ENCODE peak calls at places on chromosomes 16 and 17, in five cellular contexts. R is IMR-90; L is pancreas; S is CD8-positive, alpha-beta T cell; P is colonic mucosa. K is an unnamed sample. For H3K36me3, the result is how much of the 10 kb centered on the place peaks cover.

GRCh38 chr16:3059041-3059722 is 6.3 kb upstream of the IL32 start:
- DNase-seq in R (peak), S (peak), L (peak), P (peak), K (peak)

GRCh38 chr17:76241205-76241539 is 879 bp upstream of the RNF157 start:
- DNase-seq in R (no peak), S (no peak), P (no peak), L (no peak), K (no peak)

GRCh38 chr16:66359012-66359411 is 7.5 kb upstream of the CDH5 start:
- DNase-seq in L (no peak), S (no peak), P (no peak), R (peak), K (no peak)

GRCh38 chr17:48123111-48123510 is 15.5 kb downstream of the SNX11 start:
- DNase-seq in L (no peak), S (no peak), P (no peak), R (no peak), K (no peak)

GRCh38 chr17:63306855-63307254 is 139.3 kb downstream of the CYB561 start:
- DNase-seq in P (no peak), S (no peak), R (no peak), L (no peak), K (no peak)

GRCh38 chr17:57187391-57187790 is 68.9 kb upstream of the MSI2 start:
- DNase-seq in P (no peak), R (no peak), S (no peak), L (no peak), K (no peak)

GRCh38 chr17:21004016-21004930 is 38.5 kb downstream of the USP22 start:
- DNase-seq in P (no peak), R (no peak), L (no peak), S (no peak), K (no peak)

GRCh38 chr16:53872248-53873221 is 168.6 kb downstream of the FTO start:
- DNase-seq in R (peak), P (no peak), L (no peak), S (no peak), K (peak)

GRCh38 chr17:5702951-5703510 is 118.7 kb upstream of the NLRP1 start:
- DNase-seq in S (no peak), R (no peak), P (no peak), L (no peak), K (no peak)

GRCh38 chr16:66894948-66895696 is 14.8 kb downstream of the PDP2 start:
- DNase-seq in L (peak), R (peak), P (peak), S (peak), K (peak)

GRCh38 chr17:27489045-27489715 is 32.9 kb downstream of the KSR1 start:
- DNase-seq in L (no peak), S (no peak), R (peak), P (peak), K (no peak)

GRCh38 chr17:48052956-48053757 is 5.0 kb downstream of the NFE2L1 start:
- DNase-seq in S (no peak), L (no peak), P (peak), R (peak), K (no peak)

DNA sequence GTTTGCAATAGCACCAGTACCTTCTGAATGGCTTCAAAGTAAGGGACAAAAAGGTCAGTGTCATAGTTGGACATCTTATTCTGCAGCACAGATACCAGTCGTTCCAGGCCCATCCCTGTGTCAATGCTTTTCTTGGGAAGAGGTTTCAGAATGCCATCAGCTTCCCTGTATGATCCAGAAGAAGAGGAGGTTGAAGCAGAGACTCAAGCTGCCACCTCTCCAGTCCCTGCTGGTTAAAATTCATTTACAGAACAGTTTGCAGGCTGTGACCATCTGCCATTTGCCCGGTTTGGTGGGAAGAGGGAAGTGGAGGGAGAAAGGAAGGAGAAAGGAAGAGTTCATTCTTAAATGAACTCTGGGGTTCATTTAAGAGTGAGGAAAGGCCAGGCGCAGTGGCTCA is 18.4 kb upstream of the EXOSC6 start:
- DNase-seq in R (no peak), P (no peak), S (no peak), L (no peak), K (no peak)
- H3K36me3 ChIP-seq in R (half or more), P (under half), S (under half), L (half or more), K (half or more)

GRCh38 chr17:80279895-80280294 is 19.2 kb downstream of the RNF213 start:
- DNase-seq in R (peak), S (no peak), P (peak), L (no peak), K (peak)
- TF ChIP-seq CTCF in R (peak), S (no peak), P (no peak), L (no peak), K (peak)

GRCh38 chr16:4884972-4885874 is 37.9 kb downstream of the UBN1 start:
- DNase-seq in S (no peak), L (no peak), R (no peak), P (no peak), K (no peak)
- H3K4me3 ChIP-seq in S (no peak), L (no peak), R (no peak), P (no peak), K (no peak)

DNA sequence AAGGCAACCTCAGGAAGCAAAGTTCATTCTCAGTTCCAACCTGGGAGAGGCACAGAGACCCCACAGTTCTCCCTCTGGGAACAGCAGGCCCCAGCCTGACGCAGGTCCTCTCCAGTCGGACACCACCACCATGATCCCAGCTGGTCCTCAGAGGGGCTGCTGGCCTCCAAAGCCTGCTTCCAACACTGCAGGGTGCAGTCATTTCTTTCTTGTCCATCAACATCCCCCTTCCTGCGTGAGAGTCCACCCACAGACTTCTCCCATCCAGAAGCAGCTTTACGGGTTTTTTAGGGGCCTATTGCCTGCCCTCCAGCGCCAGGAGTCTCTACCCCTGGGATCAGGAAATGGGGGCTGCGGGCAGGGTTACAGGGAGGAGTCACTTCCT is 29.3 kb upstream of the TNRC6C start:
- DNase-seq in P (no peak), R (no peak), L (no peak), S (no peak), K (no peak)
- H3K36me3 ChIP-seq in P (under half), R (under half), L (under half), S (under half), K (under half)

GRCh38 chr17:67891481-67892119 is 66.3 kb downstream of the BPTF start:
- DNase-seq in L (no peak), S (no peak), R (peak), P (no peak), K (peak)
- TF ChIP-seq CTCF in L (no peak), S (no peak), R (peak), P (no peak), K (peak)

DNA sequence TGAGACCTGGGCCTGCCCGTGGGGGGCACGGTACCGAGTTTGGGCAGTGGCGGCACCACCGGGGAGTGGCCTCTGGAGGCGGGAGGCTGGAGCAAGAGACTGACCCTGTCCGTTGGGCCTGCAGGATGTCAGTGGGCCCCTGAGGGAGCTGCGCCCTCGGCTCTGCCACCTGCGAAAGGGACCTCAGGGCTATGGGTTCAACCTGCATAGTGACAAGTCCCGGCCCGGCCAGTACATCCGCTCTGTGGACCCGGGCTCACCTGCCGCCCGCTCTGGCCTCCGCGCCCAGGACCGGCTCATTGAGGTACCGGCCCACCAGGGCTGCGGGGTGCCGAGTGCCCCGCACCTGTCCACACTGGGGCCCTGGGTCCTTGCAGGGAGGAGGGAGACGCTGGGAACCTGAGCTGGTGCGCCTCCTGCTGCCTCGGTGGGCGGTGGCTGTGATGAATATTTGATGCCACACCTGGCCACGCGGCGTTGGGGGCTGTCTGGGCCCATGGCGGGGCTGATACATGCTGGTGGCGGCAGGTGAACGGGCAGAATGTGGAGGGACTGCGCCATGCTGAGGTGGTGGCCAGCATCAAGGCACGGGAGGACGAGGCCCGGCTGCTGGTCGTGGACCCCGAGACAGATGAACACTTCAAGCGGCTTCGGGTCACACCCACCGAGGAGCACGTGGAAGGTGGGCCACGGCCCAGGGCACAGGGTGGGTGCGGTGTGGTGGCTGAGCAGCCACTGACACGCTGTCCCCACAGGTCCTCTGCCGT is 9.7 kb downstream of the NHERF2 start:
- DNase-seq in S (peak), P (no peak), L (no peak), R (no peak), K (no peak)
- H3K4me3 ChIP-seq in S (no peak), P (no peak), L (no peak), R (no peak), K (no peak)

GRCh38 chr17:18321309-18321708 is 6.2 kb downstream of the SMCR8 start:
- DNase-seq in R (no peak), S (no peak), P (no peak), L (no peak), K (no peak)
- H3K36me3 ChIP-seq in R (half or more), S (under half), P (under half), L (under half), K (under half)

GRCh38 chr17:82105882-82106696 is 8.1 kb upstream of the FASN start:
- DNase-seq in L (no peak), P (peak), R (peak), S (peak), K (peak)
- TF ChIP-seq CTCF in L (no peak), P (peak), R (peak), S (peak), K (peak)

DNA sequence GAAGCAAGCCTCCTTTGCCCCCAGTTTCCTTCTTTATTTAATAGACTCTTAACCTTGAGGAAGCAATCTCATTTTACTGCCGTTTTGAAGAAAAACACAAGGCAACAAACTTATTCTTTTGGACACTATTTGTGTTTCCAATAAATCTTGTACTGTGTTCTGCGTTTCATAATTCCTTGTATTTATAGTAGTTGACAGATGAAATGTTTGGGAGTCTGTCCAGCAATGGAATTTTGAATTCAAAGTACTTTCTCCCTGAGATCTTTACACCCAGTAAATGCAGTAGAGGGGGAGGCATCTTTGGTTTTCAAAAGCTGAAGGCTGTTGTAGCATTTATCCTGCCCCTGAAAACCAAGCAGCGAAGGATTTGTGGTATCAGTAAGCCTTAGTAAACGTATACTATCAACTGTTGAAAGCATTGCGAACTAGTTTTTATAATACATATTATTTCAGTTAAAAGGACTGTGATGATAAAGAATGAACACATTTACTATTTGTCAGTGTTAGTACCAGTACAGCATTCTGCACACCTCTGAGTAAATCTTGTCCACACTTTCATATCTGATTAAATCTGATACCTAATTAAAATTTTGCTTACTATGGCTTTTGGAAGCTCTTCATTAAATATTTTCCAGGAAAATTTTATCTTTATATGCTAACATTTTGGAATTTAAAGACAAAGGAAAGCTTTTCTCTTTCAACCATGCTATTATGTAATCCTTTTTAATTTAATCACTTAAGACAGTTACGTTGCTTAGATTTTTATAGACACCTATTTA is 83.1 kb downstream of the TNRC6C start:
- DNase-seq in P (no peak), S (no peak), R (no peak), L (no peak), K (no peak)
- H3K4me3 ChIP-seq in P (peak), S (peak), R (peak), L (peak), K (peak)

K was measured in brain microvascular endothelial cell.